ENCODE peak calls at places on chromosome 7, in nine cellular contexts. I is IMR-90, M is progenitor cell of endocrine pancreas, P is HepG2, X is endothelial cell, Q is A549, U is chondrocyte, S is cardiac muscle cell, Z is mammary epithelial cell. H is an unnamed sample.

GRCh38 chr7:69992938-69993337 is 394.7 kb downstream of the AUTS2 start:
- DNase-seq in I (no peak), M (no peak), P (no peak), X (no peak), Q (no peak), U (no peak), S (no peak), Z (no peak), H (no peak)

GRCh38 chr7:25180946-25181345 is 47.3 kb downstream of the NPVF start:
- DNase-seq in I (no peak), M (no peak), P (no peak), X (no peak), Q (no peak), U (no peak), S (no peak), Z (no peak), H (no peak)

GRCh38 chr7:32779167-32779566 is 112.4 kb downstream of the KBTBD2 start:
- DNase-seq in I (no peak), M (no peak), P (no peak), X (no peak), Q (no peak), U (no peak), S (no peak), Z (no peak), H (no peak)

GRCh38 chr7:111137296-111138195 is 46.6 kb downstream of the LRRN3 start:
- DNase-seq in I (peak; percentile 54), M (no peak), P (no peak), X (no peak), Q (no peak), U (no peak), S (no peak), Z (peak; percentile 66), H (no peak)

GRCh38 chr7:5773661-5774086 is 7.8 kb downstream of the RNF216 start:
- DNase-seq in I (peak; percentile 89), M (no peak), P (peak; percentile 63), X (no peak), Q (no peak), U (no peak), S (no peak), Z (peak; percentile 92), H (no peak)

GRCh38 chr7:117689421-117689820 is 183.8 kb downstream of the CTTNBP2 start:
- DNase-seq in I (no peak), M (no peak), P (no peak), X (no peak), Q (no peak), U (no peak), S (no peak), Z (no peak), H (no peak)

GRCh38 chr7:78134256-78134655 is 335.7 kb downstream of the PHTF2 start:
- DNase-seq in I (peak; percentile 88), M (no peak), P (peak; percentile 3), X (peak; percentile 29), Q (peak; percentile 23), U (no peak), S (peak; percentile 49), Z (peak; percentile 23), H (no peak)

GRCh38 chr7:8564296-8564695 is 130.9 kb downstream of the NXPH1 start:
- DNase-seq in I (no peak), M (no peak), P (no peak), X (no peak), Q (no peak), U (no peak), S (no peak), Z (no peak), H (no peak)

GRCh38 chr7:94059747-94060146 is 55.6 kb upstream of the BET1 start:
- DNase-seq in I (peak; percentile 70), M (no peak), P (no peak), X (no peak), Q (no peak), U (no peak), S (no peak), Z (no peak), H (no peak)

GRCh38 chr7:71301167-71301566 is 169.2 kb downstream of the GALNT17 start:
- DNase-seq in I (no peak), M (no peak), P (no peak), X (no peak), Q (no peak), U (no peak), S (no peak), Z (no peak), H (no peak)

GRCh38 chr7:28419717-28420116 is 7.4 kb downstream of the CREB5 start:
- DNase-seq in I (peak; percentile 98), M (no peak), P (no peak), X (no peak), Q (no peak), U (no peak), S (no peak), Z (peak; percentile 86), H (no peak)

GRCh38 chr7:99365318-99366141 is 9.0 kb upstream of the ARPC1B start:
- DNase-seq in I (no peak), M (no peak), P (peak; percentile 22), X (peak; percentile 61), Q (peak; percentile 74), U (no peak), S (peak; percentile 20), Z (peak; percentile 41), H (no peak)

GRCh38 chr7:5666361-5666760 is 115.1 kb downstream of the RNF216 start:
- DNase-seq in I (no peak), M (no peak), P (no peak), X (no peak), Q (no peak), U (peak; percentile 41), S (no peak), Z (no peak), H (no peak)

GRCh38 chr7:45670227-45670626 is 96.1 kb downstream of the ADCY1 start:
- DNase-seq in I (no peak), M (no peak), P (no peak), X (no peak), Q (no peak), U (no peak), S (no peak), Z (no peak), H (no peak)

GRCh38 chr7:114334992-114335391 is 79.6 kb upstream of the FOXP2 start:
- DNase-seq in I (no peak), M (no peak), P (no peak), X (no peak), Q (no peak), U (no peak), S (no peak), Z (no peak), H (no peak)
- TF ChIP-seq CTCF in I (no peak), M (no peak), P (no peak), X (no peak), Q (no peak), U (peak; percentile 51), S (no peak), Z (no peak), H (no peak)

GRCh38 chr7:22094413-22095304 is 149.0 kb upstream of the CDCA7L start:
- DNase-seq in I (peak; percentile 10), M (no peak), P (no peak), X (no peak), Q (no peak), U (no peak), S (no peak), Z (no peak), H (no peak)
- TF ChIP-seq CTCF in I (no peak), M (peak; percentile 38), P (no peak), X (peak; percentile 40), Q (no peak), U (no peak), S (no peak), Z (peak; percentile 13), H (no peak)

DNA sequence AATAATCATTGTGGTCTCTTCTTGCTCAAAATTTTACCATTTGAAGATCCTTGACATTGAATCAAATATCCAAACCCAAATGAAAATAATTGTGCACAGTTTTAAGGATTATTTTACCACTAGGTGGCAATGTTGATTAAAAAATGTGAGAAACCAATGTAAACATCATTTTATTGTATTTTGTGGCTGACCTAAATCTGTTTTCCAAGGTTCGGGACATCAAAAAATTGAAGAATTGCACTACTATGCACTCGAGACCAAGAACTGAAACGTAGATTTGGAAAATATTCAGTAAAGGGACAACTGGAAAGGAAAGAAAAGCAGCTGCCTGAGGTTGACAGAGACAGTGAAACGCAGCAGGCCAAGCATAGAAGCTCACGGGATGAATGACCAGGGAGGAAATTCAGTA is 259.3 kb downstream of the SNX13 start:
- DNase-seq in I (peak; percentile 49), M (no peak), P (peak; percentile 11), X (no peak), Q (no peak), U (no peak), S (peak; percentile 22), Z (peak; percentile 61), H (no peak)
- TF ChIP-seq CTCF in I (peak; percentile 66), M (peak; percentile 52), P (peak; percentile 56), X (peak; percentile 77), Q (peak; percentile 82), U (peak; percentile 83), S (peak; percentile 34), Z (peak; percentile 43), H (peak; percentile 58)

GRCh38 chr7:87325576-87326370 is 19.7 kb upstream of the CROT start:
- DNase-seq in I (no peak), M (no peak), P (no peak), X (no peak), Q (no peak), U (no peak), S (no peak), Z (no peak), H (no peak)
- TF ChIP-seq CTCF in I (no peak), M (no peak), P (no peak), X (no peak), Q (no peak), U (peak; percentile 25), S (no peak), Z (peak; percentile 19), H (no peak)

GRCh38 chr7:144568234-144568633 is 164.7 kb upstream of the NOBOX start:
- DNase-seq in I (no peak), M (no peak), P (no peak), X (no peak), Q (no peak), U (no peak), S (no peak), Z (no peak), H (no peak)

GRCh38 chr7:144565586-144565985 is 162.1 kb upstream of the NOBOX start:
- DNase-seq in I (no peak), M (no peak), P (no peak), X (no peak), Q (no peak), U (no peak), S (no peak), Z (no peak), H (no peak)
- TF ChIP-seq CTCF in I (no peak), M (no peak), P (no peak), X (no peak), Q (no peak), U (no peak), S (no peak), Z (no peak), H (no peak)

GRCh38 chr7:106737202-106737562 is 76.2 kb upstream of the CCDC71L start:
- DNase-seq in I (peak; percentile 63), M (no peak), P (no peak), X (no peak), Q (no peak), U (no peak), S (no peak), Z (peak; percentile 43), H (no peak)
- TF ChIP-seq CTCF in I (peak; percentile 63), M (peak; percentile 25), P (peak; percentile 8), X (no peak), Q (peak; percentile 46), U (peak; percentile 77), S (peak; percentile 57), Z (peak; percentile 57), H (no peak)

DNA sequence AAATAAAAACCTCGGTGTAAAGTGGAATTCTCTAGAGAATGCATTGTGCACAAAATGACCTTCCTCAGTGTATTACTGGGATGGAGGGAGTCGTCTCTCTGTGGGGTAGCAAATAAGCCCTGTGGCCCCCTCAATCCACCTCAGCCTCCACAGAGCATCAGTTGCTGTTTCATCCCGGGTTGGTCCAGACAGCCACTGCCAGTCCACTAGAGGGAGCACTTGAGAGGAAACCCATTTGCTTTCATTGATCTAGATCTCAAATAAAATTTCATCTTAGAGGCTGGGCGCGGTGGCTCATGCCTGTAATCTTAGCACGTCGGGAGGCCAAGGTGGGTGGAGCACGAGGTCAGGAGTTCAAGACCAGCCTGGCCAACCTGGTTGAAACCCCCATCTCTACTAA is 1128.7 kb downstream of the CNTNAP2 start:
- DNase-seq in I (peak; percentile 24), M (no peak), P (peak; percentile 9), X (peak; percentile 47), Q (peak; percentile 18), U (no peak), S (peak; percentile 60), Z (peak; percentile 14), H (no peak)
- TF ChIP-seq CTCF in I (peak; percentile 49), M (peak; percentile 62), P (peak; percentile 59), X (peak; percentile 70), Q (peak; percentile 38), U (peak; percentile 85), S (peak; percentile 81), Z (peak; percentile 46), H (peak; percentile 69)